ENCODE peak calls at places on chromosomes 13 and 19, in five cellular contexts. Y, H, M, F and T are unnamed samples. For H3K36me3, the result is how much of the 10 kb centered on the place peaks cover.

GRCh38 chr19:35509861-35510625 is 3.4 kb downstream of the DMKN start:
- DNase-seq in Y (peak), H (peak), M (peak), F (peak), T (peak)

GRCh38 chr19:57434386-57435061 is 601 bp upstream of the ZNF749 start:
- DNase-seq in Y (no peak), H (no peak), M (no peak), F (no peak), T (no peak)

GRCh38 chr19:53927745-53928144 is 18.7 kb downstream of the CACNG7 start:
- DNase-seq in Y (peak), H (no peak), M (no peak), F (peak), T (no peak)

GRCh38 chr19:49924004-49924880 is 4.8 kb upstream of the ATF5 start:
- DNase-seq in Y (peak), H (no peak), M (no peak), F (no peak), T (no peak)

GRCh38 chr13:111584101-111584500 is 263.7 kb downstream of the TEX29 start:
- DNase-seq in Y (no peak), H (no peak), M (peak), F (no peak), T (peak)

GRCh38 chr19:7897289-7897688 is 6.4 kb upstream of the MAP2K7 start:
- DNase-seq in Y (no peak), H (no peak), M (no peak), F (no peak), T (no peak)

GRCh38 chr19:47742636-47743035 is 2.7 kb upstream of the NOP53 start:
- DNase-seq in Y (no peak), H (no peak), M (no peak), F (no peak), T (no peak)

GRCh38 chr19:6822311-6822670 is 49.8 kb downstream of the VAV1 start:
- DNase-seq in Y (no peak), H (no peak), M (no peak), F (no peak), T (no peak)

GRCh38 chr13:74747186-74747955 is 613.2 kb upstream of the KLF12 start:
- DNase-seq in Y (no peak), H (no peak), M (no peak), F (no peak), T (no peak)

GRCh38 chr19:31223805-31224534 is 125.3 kb downstream of the TSHZ3 start:
- DNase-seq in Y (peak), H (no peak), M (no peak), F (no peak), T (no peak)

GRCh38 chr13:73973156-73973555 is 161.0 kb downstream of the KLF12 start:
- DNase-seq in Y (no peak), H (no peak), M (no peak), F (no peak), T (no peak)

GRCh38 chr13:73803997-73804396 is 330.2 kb downstream of the KLF12 start:
- DNase-seq in Y (peak), H (no peak), M (no peak), F (no peak), T (peak)

GRCh38 chr19:4972509-4973230 is 3.8 kb downstream of the KDM4B start:
- DNase-seq in Y (peak), H (no peak), M (no peak), F (no peak), T (peak)

GRCh38 chr19:48798937-48799336 is 11.9 kb downstream of the BCAT2 start:
- DNase-seq in Y (no peak), H (no peak), M (no peak), F (no peak), T (no peak)

GRCh38 chr19:5299137-5299536 is 41.5 kb downstream of the PTPRS start:
- DNase-seq in Y (no peak), H (no peak), M (no peak), F (no peak), T (no peak)

GRCh38 chr13:55000043-55000442 is 1971.4 kb downstream of the OLFM4 start:
- DNase-seq in Y (no peak), H (no peak), M (no peak), F (no peak), T (no peak)

GRCh38 chr13:25001807-25002206 is 94.1 kb upstream of the PABPC3 start:
- DNase-seq in Y (no peak), H (no peak), M (no peak), F (no peak), T (no peak)

DNA sequence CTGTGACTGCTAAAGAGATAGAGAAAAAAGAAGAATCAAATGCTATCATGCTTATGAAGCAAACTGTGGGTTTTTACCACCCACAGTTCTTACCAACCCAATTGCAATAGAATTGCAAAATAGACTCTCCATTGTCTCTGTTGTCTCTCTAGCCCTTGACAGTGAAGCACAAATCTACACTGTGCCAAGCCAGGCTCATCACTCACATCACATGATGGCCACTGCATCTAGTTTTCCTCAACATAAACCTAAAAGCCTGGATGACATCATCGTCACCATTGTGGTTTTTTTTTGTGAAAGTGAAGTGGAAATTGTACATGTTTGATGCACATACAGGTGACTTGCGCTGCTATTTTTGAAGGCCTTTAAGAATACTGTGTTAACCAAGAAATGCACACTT is 56.1 kb downstream of the KL start:
- DNase-seq in Y (no peak), H (no peak), M (no peak), F (no peak), T (no peak)
- H3K27ac ChIP-seq in Y (no peak), H (no peak), M (no peak), F (no peak), T (no peak)

GRCh38 chr19:10549733-10550132 is 6.0 kb downstream of the ATG4D start:
- DNase-seq in Y (no peak), H (no peak), M (no peak), F (no peak), T (no peak)
- H3K36me3 ChIP-seq in Y (under half), H (half or more), M (half or more), F (half or more), T (under half)

GRCh38 chr13:27141746-27142145 is 29.9 kb downstream of the USP12 start:
- DNase-seq in Y (no peak), H (no peak), M (no peak), F (no peak), T (no peak)
- H3K4me3 ChIP-seq in Y (no peak), H (no peak), M (no peak), F (no peak), T (no peak)

GRCh38 chr13:41193919-41194824 is at the start of gene KBTBD7:
- DNase-seq in Y (peak), H (peak), M (peak), F (peak), T (peak)

GRCh38 chr13:41196620-41197019 is 2.3 kb upstream of the KBTBD7 start:
- DNase-seq in Y (no peak), H (no peak), M (no peak), F (no peak), T (no peak)

GRCh38 chr13:41188584-41188983 is 5.8 kb downstream of the KBTBD7 start:
- DNase-seq in Y (peak), H (no peak), M (no peak), F (no peak), T (no peak)

GRCh38 chr13:41196011-41196410 is 1.6 kb upstream of the KBTBD7 start:
- DNase-seq in Y (no peak), H (no peak), M (no peak), F (no peak), T (no peak)

DNA sequence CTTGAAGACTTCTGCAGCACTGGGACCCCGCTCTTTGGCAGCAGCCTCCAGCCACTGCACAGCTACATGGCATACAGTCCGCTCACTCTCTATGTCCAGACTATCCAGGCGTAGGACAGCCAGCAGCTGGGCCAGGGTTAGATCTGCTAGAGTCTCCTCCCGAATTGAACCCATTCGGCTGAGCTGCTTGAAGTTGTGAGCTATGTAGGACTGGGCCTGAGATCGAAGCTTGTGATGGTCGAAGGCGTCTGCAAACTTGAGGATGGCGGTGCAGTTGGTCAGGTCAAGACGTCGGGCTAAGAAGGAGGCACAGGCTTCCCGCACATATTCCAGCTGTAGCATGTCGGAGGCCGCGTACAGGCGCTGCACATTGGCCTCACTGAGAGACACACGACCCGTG is 900 bp downstream of the KBTBD7 start:
- DNase-seq in Y (no peak), H (no peak), M (no peak), F (peak), T (no peak)
- H3K27ac ChIP-seq in Y (no peak), H (no peak), M (no peak), F (peak), T (no peak)

GRCh38 chr19:29793116-29793727 is 18.6 kb upstream of the CCNE1 start:
- DNase-seq in Y (no peak), H (no peak), M (no peak), F (no peak), T (no peak)

GRCh38 chr19:29785955-29786589 is 25.7 kb upstream of the CCNE1 start:
- DNase-seq in Y (no peak), H (no peak), M (no peak), F (no peak), T (peak)

GRCh38 chr19:29785360-29785759 is 26.4 kb upstream of the CCNE1 start:
- DNase-seq in Y (no peak), H (no peak), M (no peak), F (no peak), T (no peak)

GRCh38 chr19:29784598-29785223 is 27.1 kb upstream of the CCNE1 start:
- DNase-seq in Y (no peak), H (no peak), M (no peak), F (no peak), T (no peak)

DNA sequence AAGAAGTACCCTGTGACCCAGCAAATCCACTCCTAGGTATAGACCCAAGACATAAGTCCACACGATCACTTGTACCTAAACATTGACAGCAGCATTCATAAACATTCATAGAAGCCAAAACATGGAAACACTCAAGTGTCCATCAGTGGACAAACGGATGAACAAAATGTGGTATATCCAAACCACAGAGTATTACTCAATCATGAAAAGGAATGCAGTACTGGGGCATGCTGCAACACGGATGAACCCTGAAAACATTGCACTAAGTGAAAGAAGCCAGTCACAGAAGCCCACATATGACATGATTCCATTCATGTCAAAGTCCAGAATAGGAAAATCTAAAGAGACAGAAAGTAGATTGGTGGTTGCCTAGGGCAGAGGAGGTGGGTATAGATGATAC is 22.8 kb upstream of the CCNE1 start:
- DNase-seq in Y (no peak), H (no peak), M (no peak), F (no peak), T (no peak)
- H3K36me3 ChIP-seq in Y (under half), H (under half), M (under half), F (under half), T (under half)

GRCh38 chr19:1860133-1860775 is 3.1 kb downstream of the KLF16 start:
- DNase-seq in Y (peak), H (no peak), M (no peak), F (peak), T (peak)
- H3K4me3 ChIP-seq in Y (peak), H (no peak), M (peak), F (peak), T (peak)